ENCODE peak calls at places on chromosomes 5 and 9, in four cellular contexts. One of them, this sample, is unnamed.
A peak's percentile ranks its signal among the peaks of the same experiment; 100 is the strongest.

GRCh38 chr5:64632251-64632650 is 58.1 kb upstream of the SHISAL2B start:
- DNase-seq in frontal cortex: no peak
- DNase-seq in left colon: no peak
- DNase-seq in NCI-H187: peak; percentile 78
- DNase-seq in this sample: no peak

GRCh38 chr5:1312993-1313833 is 18.3 kb upstream of the TERT start:
- DNase-seq in frontal cortex: no peak
- DNase-seq in left colon: no peak
- DNase-seq in NCI-H187: no peak
- DNase-seq in this sample: no peak

GRCh38 chr5:374631-375335 is 53.3 kb downstream of the AHRR start:
- DNase-seq in frontal cortex: no peak
- DNase-seq in left colon: no peak
- DNase-seq in NCI-H187: no peak
- DNase-seq in this sample: no peak

GRCh38 chr5:13217636-13218035 is 726.9 kb downstream of the DNAH5 start:
- DNase-seq in frontal cortex: no peak
- DNase-seq in left colon: no peak
- DNase-seq in NCI-H187: no peak
- DNase-seq in this sample: no peak

GRCh38 chr5:133457439-133457838 is 154.9 kb downstream of the FSTL4 start:
- DNase-seq in frontal cortex: no peak
- DNase-seq in left colon: no peak
- DNase-seq in NCI-H187: no peak
- DNase-seq in this sample: no peak

GRCh38 chr9:123924727-123925126 is 5.2 kb downstream of the DENND1A start:
- DNase-seq in frontal cortex: no peak
- DNase-seq in left colon: no peak
- DNase-seq in NCI-H187: no peak
- DNase-seq in this sample: no peak

GRCh38 chr9:98916660-98917059 is 27.0 kb upstream of the COL15A1 start:
- DNase-seq in frontal cortex: no peak
- DNase-seq in left colon: peak; percentile 34
- DNase-seq in NCI-H187: no peak
- DNase-seq in this sample: no peak

GRCh38 chr5:159178978-159179377 is 30.4 kb downstream of the RNF145 start:
- DNase-seq in frontal cortex: no peak
- DNase-seq in left colon: no peak
- DNase-seq in NCI-H187: no peak
- DNase-seq in this sample: no peak

GRCh38 chr5:9198399-9198798 is 347.5 kb downstream of the SEMA5A start:
- DNase-seq in frontal cortex: no peak
- DNase-seq in left colon: no peak
- DNase-seq in NCI-H187: no peak
- DNase-seq in this sample: no peak

GRCh38 chr9:27844797-27845196 is 271.5 kb upstream of the C9orf72 start:
- DNase-seq in frontal cortex: no peak
- DNase-seq in left colon: no peak
- DNase-seq in NCI-H187: no peak
- DNase-seq in this sample: no peak

GRCh38 chr5:1498623-1499416 is 24.9 kb downstream of the LPCAT1 start:
- DNase-seq in frontal cortex: no peak
- DNase-seq in left colon: no peak
- DNase-seq in NCI-H187: no peak
- DNase-seq in this sample: no peak

GRCh38 chr5:152259702-152260101 is 145.4 kb downstream of the NMUR2 start:
- DNase-seq in frontal cortex: no peak
- DNase-seq in left colon: no peak
- DNase-seq in NCI-H187: no peak
- DNase-seq in this sample: no peak

GRCh38 chr5:79346420-79346824 is 110.5 kb downstream of the JMY start:
- DNase-seq in frontal cortex: no peak
- DNase-seq in left colon: no peak
- DNase-seq in NCI-H187: no peak
- DNase-seq in this sample: no peak

GRCh38 chr5:32949571-32949970 is 238.4 kb downstream of the NPR3 start:
- DNase-seq in frontal cortex: no peak
- DNase-seq in left colon: no peak
- DNase-seq in NCI-H187: no peak
- DNase-seq in this sample: no peak

GRCh38 chr5:178332096-178332780 is 99.6 kb upstream of the PHYKPL start:
- DNase-seq in frontal cortex: no peak
- DNase-seq in left colon: no peak
- DNase-seq in NCI-H187: no peak
- DNase-seq in this sample: no peak

GRCh38 chr5:93274291-93274690 is 306.7 kb downstream of the NR2F1-AS1 start:
- DNase-seq in frontal cortex: no peak
- DNase-seq in left colon: no peak
- DNase-seq in NCI-H187: no peak
- DNase-seq in this sample: no peak

GRCh38 chr5:142324377-142324870 is 397 bp downstream of the SPRY4 start:
- DNase-seq in frontal cortex: no peak
- DNase-seq in left colon: no peak
- DNase-seq in NCI-H187: no peak
- DNase-seq in this sample: no peak

GRCh38 chr5:21225223-21226064 is 1237.4 kb upstream of the CDH18 start:
- DNase-seq in frontal cortex: no peak
- DNase-seq in left colon: no peak
- DNase-seq in NCI-H187: no peak
- DNase-seq in this sample: no peak

GRCh38 chr5:177426566-177427210 is at the start of gene GRK6:
- DNase-seq in frontal cortex: peak; percentile 99
- DNase-seq in left colon: peak; percentile 79
- DNase-seq in NCI-H187: no peak
- DNase-seq in this sample: peak; percentile 99

GRCh38 chr9:93677061-93677571 is 100.7 kb downstream of the PHF2 start:
- DNase-seq in frontal cortex: no peak
- DNase-seq in left colon: peak; percentile 1
- DNase-seq in NCI-H187: no peak
- DNase-seq in this sample: no peak

GRCh38 chr5:137791803-137792202 is 37.6 kb upstream of the HNRNPA0 start:
- DNase-seq in frontal cortex: no peak
- DNase-seq in left colon: no peak
- DNase-seq in NCI-H187: no peak
- DNase-seq in this sample: no peak

GRCh38 chr9:88462191-88462590 is 72.8 kb upstream of the NXNL2 start:
- DNase-seq in frontal cortex: no peak
- DNase-seq in left colon: no peak
- DNase-seq in NCI-H187: no peak
- DNase-seq in this sample: no peak

GRCh38 chr9:112112941-112113399 is 62.1 kb downstream of the SUSD1 start:
- DNase-seq in frontal cortex: no peak
- DNase-seq in left colon: peak; percentile 33
- DNase-seq in NCI-H187: no peak
- DNase-seq in this sample: no peak

GRCh38 chr9:135703726-135704125 is 1.7 kb downstream of the KCNT1 start:
- DNase-seq in frontal cortex: no peak
- DNase-seq in left colon: no peak
- DNase-seq in NCI-H187: no peak
- DNase-seq in this sample: no peak

GRCh38 chr9:96071245-96072124 is 196.0 kb downstream of the ERCC6L2 start:
- DNase-seq in frontal cortex: no peak
- DNase-seq in left colon: no peak
- DNase-seq in NCI-H187: no peak
- DNase-seq in this sample: no peak

This sample was measured in D721Med.